ENCODE peak calls at places on chromosomes 3 and 15, in four cellular contexts. S is left lung, C is AG04450, Z is A549. X is an unnamed sample.

GRCh38 chr15:100681335-100681746 is 79.0 kb downstream of the ASB7 start:
- DNase-seq in S (no peak), C (no peak), Z (no peak), X (no peak)

GRCh38 chr3:151974067-151974466 is 100.6 kb downstream of the SUCNR1 start:
- DNase-seq in S (no peak), C (no peak), Z (no peak), X (no peak)

GRCh38 chr3:49554639-49555265 is 475 bp downstream of the BSN start:
- DNase-seq in S (peak; percentile 89), C (no peak), Z (no peak), X (no peak)

GRCh38 chr3:149151843-149152242 is 22.4 kb downstream of the HPS3 start:
- DNase-seq in S (no peak), C (no peak), Z (no peak), X (no peak)

GRCh38 chr15:100919481-100920405 is 586 bp downstream of the LRRK1 start:
- DNase-seq in S (peak; percentile 88), C (no peak), Z (peak; percentile 38), X (no peak)

GRCh38 chr3:181326637-181327223 is 337.2 kb upstream of the DNAJC19 start:
- DNase-seq in S (no peak), C (no peak), Z (peak; percentile 8), X (no peak)

GRCh38 chr3:165532851-165533250 is 304.4 kb downstream of the BCHE start:
- DNase-seq in S (no peak), C (no peak), Z (no peak), X (no peak)

GRCh38 chr3:138078901-138079344 is 36.5 kb downstream of the DZIP1L start:
- DNase-seq in S (no peak), C (peak; percentile 91), Z (peak; percentile 82), X (peak; percentile 71)

GRCh38 chr15:63826513-63826912 is 7.2 kb downstream of the HERC1 start:
- DNase-seq in S (no peak), C (no peak), Z (peak; percentile 62), X (no peak)

GRCh38 chr15:25725758-25726157 is 137.4 kb downstream of the ATP10A start:
- DNase-seq in S (no peak), C (no peak), Z (no peak), X (no peak)

GRCh38 chr15:51193526-51193925 is 98.8 kb upstream of the TNFAIP8L3 start:
- DNase-seq in S (no peak), C (no peak), Z (no peak), X (no peak)

GRCh38 chr15:92662797-92663196 is 7.2 kb upstream of the FAM174B start:
- DNase-seq in S (no peak), C (no peak), Z (no peak), X (no peak)

GRCh38 chr15:83559310-83559966 is 94.5 kb upstream of the ADAMTSL3 start:
- DNase-seq in S (no peak), C (peak; percentile 30), Z (peak; percentile 76), X (no peak)

GRCh38 chr3:97958796-97959195 is 13.4 kb downstream of the RIOX2 start:
- DNase-seq in S (no peak), C (no peak), Z (no peak), X (no peak)

GRCh38 chr3:11641316-11641682 is 2.4 kb downstream of the VGLL4 start:
- DNase-seq in S (no peak), C (peak; percentile 48), Z (no peak), X (no peak)
- TF ChIP-seq CTCF in S (no peak), C (no peak), Z (no peak), X (no peak)

GRCh38 chr3:86985427-86985826 is 5.5 kb downstream of the VGLL3 start:
- DNase-seq in S (no peak), C (no peak), Z (no peak), X (no peak)

GRCh38 chr3:86988235-86988634 is 2.7 kb downstream of the VGLL3 start:
- DNase-seq in S (no peak), C (no peak), Z (peak; percentile 48), X (no peak)

GRCh38 chr3:86987421-86987715 is 3.6 kb downstream of the VGLL3 start:
- DNase-seq in S (no peak), C (no peak), Z (no peak), X (no peak)

GRCh38 chr3:86988986-86989385 is 2.0 kb downstream of the VGLL3 start:
- DNase-seq in S (no peak), C (no peak), Z (no peak), X (no peak)

DNA sequence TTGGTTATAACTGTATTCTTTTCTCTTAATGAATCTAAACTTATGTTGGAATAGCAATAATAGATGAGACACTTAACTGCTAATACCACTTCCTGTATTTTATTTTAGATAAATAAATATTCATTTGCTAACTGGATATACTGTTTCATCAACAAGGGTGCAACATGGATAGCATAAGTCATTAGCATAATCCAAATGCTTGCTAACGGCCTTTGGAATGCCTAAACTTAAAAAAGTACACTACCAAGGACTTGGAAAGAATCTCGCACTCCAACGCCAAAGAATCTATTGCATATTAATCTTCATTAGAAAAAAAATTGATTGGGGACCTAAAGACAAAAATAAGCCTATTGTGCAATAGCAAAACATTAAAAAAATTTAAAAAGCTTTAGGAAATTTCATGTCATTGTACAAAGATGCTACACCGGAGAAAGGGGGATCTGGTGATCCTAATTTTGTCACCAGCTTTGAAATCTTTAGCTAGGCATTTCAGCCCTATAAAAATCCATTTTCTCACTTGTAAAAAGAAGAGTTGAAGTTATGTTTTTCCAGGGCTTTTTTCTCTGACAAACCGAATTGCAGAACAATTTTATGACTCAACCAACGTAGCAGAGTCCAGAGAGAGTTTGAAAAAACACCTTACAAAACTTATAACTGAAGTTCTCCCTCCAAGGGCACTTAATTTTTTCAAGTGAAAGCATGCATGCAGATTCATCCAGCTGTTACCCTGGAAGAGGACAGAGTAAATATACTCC is 4.1 kb downstream of the VGLL3 start:
- DNase-seq in S (no peak), C (no peak), Z (no peak), X (no peak)
- H3K4me3 ChIP-seq in S (no peak overlapping the region), C (peak overlapping the region; percentile 94), Z (no peak overlapping the region), X (no peak overlapping the region)

DNA sequence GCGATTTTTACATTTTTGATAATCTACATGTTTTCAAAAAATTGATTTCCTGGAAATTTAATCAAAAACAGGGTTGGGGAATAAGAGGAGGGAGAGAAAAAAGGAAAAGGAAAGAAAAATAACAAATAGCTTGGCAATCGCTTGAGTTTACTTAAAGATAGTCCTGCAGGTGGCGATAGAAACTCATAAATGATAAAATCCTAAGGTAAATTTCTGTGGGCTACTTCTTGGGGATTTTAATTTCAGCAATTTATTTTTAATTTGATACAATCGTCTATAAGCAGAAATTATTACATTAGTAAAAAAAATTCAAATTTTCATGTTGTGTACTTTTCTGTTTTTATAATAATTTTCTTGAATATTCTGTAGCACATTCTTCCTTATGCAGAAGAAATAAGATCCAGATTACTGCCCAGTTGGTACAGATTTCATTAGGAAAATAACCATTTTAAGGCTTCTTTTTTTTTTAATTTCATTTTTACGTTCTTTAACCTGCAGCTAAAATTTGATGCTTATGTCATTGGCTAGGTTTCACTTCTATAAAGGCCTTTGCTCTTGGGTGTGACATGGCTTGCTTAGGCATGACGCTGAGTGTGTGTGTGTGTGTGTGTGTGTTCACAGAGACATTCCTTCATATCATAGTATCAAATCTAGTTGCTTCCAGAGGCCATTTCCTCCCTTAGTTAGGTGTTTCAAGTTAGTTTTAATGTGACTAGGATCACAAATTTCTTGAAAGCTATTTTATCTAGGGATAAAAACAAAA is 181.8 kb downstream of the MCTP2 start:
- DNase-seq in S (no peak), C (no peak), Z (peak; percentile 29), X (peak; percentile 6)
- TF ChIP-seq CTCF in S (peak; percentile 48), C (peak; percentile 61), Z (peak; percentile 45), X (peak; percentile 59)

DNA sequence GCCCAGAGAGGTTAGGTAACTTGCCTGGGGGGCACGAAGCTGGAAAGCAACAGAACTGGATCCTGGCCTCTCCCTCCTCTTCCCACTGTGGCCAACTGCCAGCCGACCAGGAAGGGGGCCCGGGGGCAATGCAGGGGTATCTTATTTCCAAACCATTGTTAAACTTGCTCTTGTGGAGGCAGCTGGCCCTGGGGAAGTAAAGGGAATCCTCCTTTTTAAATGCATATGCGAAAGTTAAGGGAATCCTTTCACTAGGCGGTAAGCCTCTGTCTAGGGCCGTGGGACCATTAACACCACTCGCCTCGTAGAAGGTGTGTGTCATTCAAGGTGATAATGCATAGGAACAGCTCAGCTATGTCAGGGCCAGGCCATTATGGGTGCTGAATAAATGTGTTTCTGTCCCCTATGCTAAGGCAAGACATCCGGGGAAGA is 68.6 kb downstream of the ST6GAL1 start:
- DNase-seq in S (no peak), C (no peak), Z (no peak), X (no peak)
- H3K4me3 ChIP-seq in S (no peak overlapping the region), C (no peak overlapping the region), Z (no peak overlapping the region), X (no peak overlapping the region)

GRCh38 chr15:26970712-26971210 is at the start of gene GABRG3:
- DNase-seq in S (no peak), C (no peak), Z (peak; percentile 12), X (no peak)

GRCh38 chr15:26972636-26973035 is 1.7 kb downstream of the GABRG3 start:
- DNase-seq in S (no peak), C (no peak), Z (no peak), X (no peak)

GRCh38 chr15:26967719-26968269 is 3.2 kb upstream of the GABRG3 start:
- DNase-seq in S (peak; percentile 74), C (no peak), Z (no peak), X (no peak)

GRCh38 chr15:26974120-26974780 is 3.3 kb downstream of the GABRG3 start:
- DNase-seq in S (no peak), C (no peak), Z (peak; percentile 69), X (peak; percentile 6)

DNA sequence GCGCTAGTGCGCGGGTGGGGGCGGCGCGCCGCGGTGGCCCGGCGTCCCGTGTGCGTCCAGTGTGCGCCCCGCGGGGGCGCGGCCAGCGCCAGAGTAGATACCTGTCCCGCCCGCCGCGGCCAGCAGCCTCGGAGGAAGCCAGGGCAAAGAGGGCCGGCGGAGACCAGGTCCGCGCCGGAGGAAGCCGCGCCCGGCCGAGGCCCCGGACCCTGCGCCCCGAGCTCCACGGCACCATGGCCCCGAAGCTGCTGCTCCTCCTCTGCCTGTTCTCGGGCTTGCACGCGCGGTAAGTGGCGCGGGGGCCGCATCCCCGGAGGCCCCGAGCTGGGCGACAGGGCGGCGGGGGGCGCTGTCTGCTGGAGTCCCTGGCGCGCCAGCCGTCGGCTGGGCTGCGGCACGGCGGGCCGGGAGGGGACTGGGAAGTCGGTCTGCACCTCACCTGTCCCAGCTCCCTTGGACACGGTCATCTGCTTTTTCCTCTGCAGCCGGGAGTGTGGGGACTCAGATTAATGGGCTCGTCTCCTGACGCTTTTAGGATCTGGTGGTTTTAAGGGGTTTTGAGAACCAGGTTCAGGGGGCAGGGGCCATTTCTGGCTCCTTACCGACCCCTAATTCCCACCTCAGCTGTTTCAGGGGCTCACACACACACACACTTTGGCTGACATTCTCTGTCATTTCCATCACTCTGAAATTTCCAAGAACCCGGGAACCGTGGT is 480 bp downstream of the GABRG3 start:
- DNase-seq in S (peak; percentile 72), C (no peak), Z (no peak), X (no peak)
- TF ChIP-seq CTCF in S (no peak), C (no peak), Z (no peak), X (no peak)

GRCh38 chr15:33201376-33202189 is 7.1 kb upstream of the FMN1 start:
- DNase-seq in S (peak; percentile 79), C (no peak), Z (peak; percentile 91), X (peak; percentile 78)
- H3K4me3 ChIP-seq in S (peak overlapping the region; percentile 21), C (peak overlapping the region; percentile 31), Z (peak overlapping the region; percentile 26), X (peak overlapping the region; percentile 17)